ENCODE peak calls at places on chromosome 10, in four cellular contexts. S, M, Q and Y are unnamed samples.
A peak's percentile ranks its signal among the peaks of the same experiment; 100 is the strongest.

GRCh38 chr10:132281915-132282666 is 25.7 kb downstream of the STK32C start:
- DNase-seq in S (no peak), M (no peak), Q (no peak), Y (no peak)

GRCh38 chr10:4557469-4557868 is 268.5 kb upstream of the AKR1E2 start:
- DNase-seq in S (no peak), M (no peak), Q (no peak), Y (no peak)

GRCh38 chr10:104331208-104331838 is 6.9 kb downstream of the ITPRIP start:
- DNase-seq in S (no peak), M (no peak), Q (peak; percentile 91), Y (peak; percentile 70)

GRCh38 chr10:5234106-5234877 is 37.7 kb downstream of the AKR1C4 start:
- DNase-seq in S (no peak), M (peak; percentile 56), Q (no peak), Y (peak; percentile 91)

GRCh38 chr10:22605168-22605567 is 109.2 kb downstream of the PIP4K2A start:
- DNase-seq in S (peak; percentile 32), M (no peak), Q (peak; percentile 86), Y (no peak)

GRCh38 chr10:98055875-98056516 is 25.6 kb upstream of the CRTAC1 start:
- DNase-seq in S (no peak), M (peak; percentile 42), Q (peak; percentile 39), Y (no peak)

GRCh38 chr10:96646774-96647173 is 60.0 kb upstream of the TM9SF3 start:
- DNase-seq in S (no peak), M (no peak), Q (no peak), Y (no peak)

GRCh38 chr10:126407831-126408230 is 19.6 kb upstream of the ADAM12 start:
- DNase-seq in S (no peak), M (no peak), Q (peak; percentile 46), Y (no peak)

GRCh38 chr10:130655313-130656186 is 519.4 kb downstream of the GLRX3 start:
- DNase-seq in S (no peak), M (no peak), Q (no peak), Y (no peak)

GRCh38 chr10:119090968-119091367 is 10.4 kb upstream of the EIF3A start:
- DNase-seq in S (no peak), M (peak; percentile 42), Q (peak; percentile 95), Y (no peak)

GRCh38 chr10:124290095-124290795 is 128.5 kb downstream of the OAT start:
- DNase-seq in S (peak; percentile 60), M (no peak), Q (peak; percentile 62), Y (no peak)

GRCh38 chr10:95440756-95441546 is 120.2 kb downstream of the SORBS1 start:
- DNase-seq in S (no peak), M (no peak), Q (peak; percentile 35), Y (peak; percentile 43)

GRCh38 chr10:125084191-125085186 is 75.9 kb downstream of the CTBP2 start:
- DNase-seq in S (no peak), M (peak; percentile 76), Q (peak; percentile 93), Y (peak; percentile 12)

GRCh38 chr10:112898540-112899395 is 51.3 kb upstream of the TCF7L2 start:
- DNase-seq in S (no peak), M (peak; percentile 47), Q (no peak), Y (peak; percentile 90)

GRCh38 chr10:118594392-118595063 is 920 bp downstream of the PRLHR start:
- DNase-seq in S (peak; percentile 67), M (no peak), Q (no peak), Y (no peak)

GRCh38 chr10:3068968-3069737 is 1.8 kb downstream of the PFKP start:
- DNase-seq in S (peak; percentile 79), M (peak; percentile 45), Q (no peak), Y (no peak)

GRCh38 chr10:130802301-130802700 is 509.2 kb downstream of the TCERG1L start:
- DNase-seq in S (no peak), M (no peak), Q (no peak), Y (no peak)

GRCh38 chr10:102988404-102989314 is 70.6 kb downstream of the CNNM2 start:
- DNase-seq in S (no peak), M (no peak), Q (peak; percentile 41), Y (peak; percentile 97)